ENCODE peak calls at places on chromosomes 16 and 17, in five cellular contexts. D is astrocyte; M is activated naive CD4-positive, alpha-beta T cell; I is M059J; N is stimulated activated CD4-positive, alpha-beta T cell treated with anti-CD3 and anti-CD28 coated beads, Interleukin-2, amount 100 ng/mL, for 24 hours. H is an unnamed sample.

GRCh38 chr16:81513204-81514040 is 68.8 kb downstream of the CMIP start:
- DNase-seq in N (no peak), I (no peak), D (no peak), M (no peak), H (no peak)

GRCh38 chr17:37790153-37790552 is 45.3 kb upstream of the HNF1B start:
- DNase-seq in M (no peak), I (no peak), D (peak), N (no peak), H (no peak)

GRCh38 chr16:30526137-30526822 is at the start of gene ZNF768:
- DNase-seq in N (no peak), I (peak), M (no peak), D (no peak), H (no peak)

GRCh38 chr17:80227666-80228065 is 7.4 kb downstream of the SLC26A11 start:
- DNase-seq in D (no peak), N (no peak), I (no peak), M (no peak), H (no peak)

GRCh38 chr17:9371019-9371418 is 204.6 kb downstream of the STX8 start:
- DNase-seq in M (no peak), N (no peak), D (peak), I (peak), H (no peak)

GRCh38 chr16:48126801-48127644 is 28.8 kb downstream of the ABCC12 start:
- DNase-seq in D (peak), M (no peak), N (no peak), I (peak), H (no peak)

GRCh38 chr16:79217375-79218011 is 383.0 kb downstream of the MAF start:
- DNase-seq in I (no peak), D (no peak), M (no peak), N (no peak), H (no peak)

GRCh38 chr17:27520571-27521185 is 64.4 kb downstream of the KSR1 start:
- DNase-seq in N (no peak), D (no peak), I (no peak), M (no peak), H (no peak)

GRCh38 chr17:82217530-82218204 is 5.0 kb upstream of the CCDC57 start:
- DNase-seq in D (peak), N (no peak), M (no peak), I (peak), H (no peak)

GRCh38 chr17:76382803-76383644 is 1.4 kb upstream of the SPHK1 start:
- DNase-seq in D (peak), I (peak), N (peak), M (no peak), H (peak)

GRCh38 chr17:64190468-64190867 is 60.5 kb upstream of the ERN1 start:
- DNase-seq in D (no peak), M (no peak), I (no peak), N (no peak), H (no peak)

GRCh38 chr17:66455022-66455547 is 152.7 kb downstream of the PRKCA start:
- DNase-seq in I (no peak), D (peak), N (no peak), M (no peak), H (no peak)

GRCh38 chr17:78597923-78598545 is 20.8 kb upstream of the DNAH17 start:
- DNase-seq in D (peak), I (peak), N (no peak), M (no peak), H (no peak)

GRCh38 chr16:68994324-68994723 is 111.1 kb upstream of the HAS3 start:
- DNase-seq in N (no peak), I (no peak), M (no peak), D (no peak), H (no peak)

GRCh38 chr17:57938061-57938502 is 17.1 kb downstream of the CUEDC1 start:
- DNase-seq in N (no peak), M (no peak), I (no peak), D (no peak), H (no peak)

GRCh38 chr16:87101903-87102302 is 215.3 kb downstream of the C16orf95 start:
- DNase-seq in M (no peak), N (no peak), I (peak), D (peak), H (no peak)

GRCh38 chr17:61400058-61400785 is 579 bp downstream of the TBX2 start:
- DNase-seq in D (peak), N (no peak), M (no peak), I (peak), H (no peak)

GRCh38 chr17:27572665-27573064 is 58.3 kb upstream of the LGALS9 start:
- DNase-seq in D (no peak), M (no peak), N (peak), I (peak), H (peak)

H was measured in activated CD4-positive, alpha-beta T cell treated with anti-CD3 and anti-CD28 coated beads, Interleukin-2, amount 50 U/mL, for 24 hours.